ENCODE peak calls at places on chromosome 7, in eight cellular contexts. V, X, I, O, N, L, S and B are unnamed samples.

GRCh38 chr7:36408589-36408988 is 18.9 kb downstream of the ANLN start:
- DNase-seq in V (peak), X (no peak), I (no peak), O (peak), N (no peak), L (no peak), S (no peak), B (no peak)

GRCh38 chr7:4766666-4767530 is 8.5 kb upstream of the AP5Z1 start:
- DNase-seq in V (no peak), X (no peak), I (no peak), O (no peak), N (no peak), L (no peak), S (no peak), B (no peak)

GRCh38 chr7:26070290-26070689 is 81.7 kb upstream of the NFE2L3 start:
- DNase-seq in V (no peak), X (no peak), I (no peak), O (no peak), N (no peak), L (no peak), S (no peak), B (peak)

GRCh38 chr7:100483728-100484635 is at the start of gene NYAP1:
- DNase-seq in V (no peak), X (peak), I (peak), O (peak), N (no peak), L (no peak), S (peak), B (peak)

GRCh38 chr7:2006921-2007381 is 225.8 kb downstream of the MAD1L1 start:
- DNase-seq in V (no peak), X (no peak), I (no peak), O (no peak), N (no peak), L (no peak), S (no peak), B (no peak)

GRCh38 chr7:44158060-44158872 is 17.1 kb upstream of the MYL7 start:
- DNase-seq in V (peak), X (no peak), I (peak), O (no peak), N (no peak), L (no peak), S (no peak), B (no peak)

GRCh38 chr7:9097565-9098060 is 664.2 kb downstream of the NXPH1 start:
- DNase-seq in V (no peak), X (no peak), I (no peak), O (peak), N (no peak), L (no peak), S (no peak), B (no peak)

GRCh38 chr7:34039033-34039432 is 133.7 kb downstream of the BMPER start:
- DNase-seq in V (no peak), X (no peak), I (no peak), O (no peak), N (peak), L (no peak), S (no peak), B (no peak)

GRCh38 chr7:67743501-67743900 is 746.9 kb downstream of the TYW1 start:
- DNase-seq in V (no peak), X (no peak), I (no peak), O (no peak), N (no peak), L (no peak), S (no peak), B (no peak)

GRCh38 chr7:155219947-155220769 is 77.5 kb upstream of the INSIG1 start:
- DNase-seq in V (no peak), X (no peak), I (no peak), O (peak), N (no peak), L (no peak), S (no peak), B (no peak)

GRCh38 chr7:100566018-100566531 is 7.6 kb downstream of the SAP25 start:
- DNase-seq in V (no peak), X (no peak), I (no peak), O (no peak), N (no peak), L (no peak), S (no peak), B (no peak)

GRCh38 chr7:73577627-73578341 is 595 bp downstream of the TBL2 start:
- DNase-seq in V (no peak), X (no peak), I (no peak), O (peak), N (no peak), L (no peak), S (no peak), B (no peak)